ENCODE peak calls at places on chromosomes 4 and X, in five cellular contexts. I is HepG2, S is GM12878, E is K562, W is H1. U is an unnamed sample.

GRCh38 chrX:28189011-28189410 is 207.8 kb upstream of the DCAF8L1 start:
- DNase-seq in I (no peak), E (no peak), S (no peak), W (no peak), U (no peak)

GRCh38 chrX:74458738-74459137 is 37.4 kb downstream of the SLC16A2 start:
- DNase-seq in W (no peak), S (no peak), I (no peak), E (no peak), U (no peak)

GRCh38 chrX:151098996-151099395 is 77.4 kb upstream of the GPR50 start:
- DNase-seq in S (no peak), I (no peak), W (no peak), E (peak), U (no peak)

GRCh38 chrX:65595460-65595876 is 60.9 kb upstream of the LAS1L start:
- DNase-seq in E (peak), I (peak), W (peak), S (peak), U (peak)

GRCh38 chr4:68359508-68359907 is 9.6 kb upstream of the YTHDC1 start:
- DNase-seq in I (no peak), S (no peak), E (no peak), W (no peak), U (no peak)

GRCh38 chr4:151553874-151554273 is 144.9 kb downstream of the FHIP1A start:
- DNase-seq in W (no peak), E (no peak), I (no peak), S (no peak), U (no peak)

GRCh38 chr4:52660643-52661042 is 1.5 kb upstream of the USP46 start:
- DNase-seq in I (no peak), W (no peak), S (no peak), E (no peak), U (no peak)

GRCh38 chr4:144355809-144356757 is 215.6 kb upstream of the GYPA start:
- DNase-seq in I (peak), W (no peak), S (peak), E (no peak), U (peak)

GRCh38 chr4:118974758-118975157 is 86.1 kb downstream of the SYNPO2 start:
- DNase-seq in W (no peak), E (no peak), I (no peak), S (no peak), U (no peak)

GRCh38 chr4:184344899-184345572 is 127.4 kb upstream of the ENPP6 start:
- DNase-seq in W (no peak), I (no peak), S (no peak), E (no peak), U (no peak)

GRCh38 chr4:143384381-143384994 is 47.8 kb downstream of the GAB1 start:
- DNase-seq in I (no peak), S (no peak), W (no peak), E (no peak), U (no peak)

GRCh38 chr4:8279321-8280157 is 10.0 kb downstream of the HTRA3 start:
- DNase-seq in S (no peak), I (no peak), E (no peak), W (no peak), U (no peak)

GRCh38 chrX:53684415-53685192 is 1.9 kb downstream of the HUWE1 start:
- DNase-seq in I (no peak), S (no peak), W (no peak), E (no peak), U (peak)

DNA sequence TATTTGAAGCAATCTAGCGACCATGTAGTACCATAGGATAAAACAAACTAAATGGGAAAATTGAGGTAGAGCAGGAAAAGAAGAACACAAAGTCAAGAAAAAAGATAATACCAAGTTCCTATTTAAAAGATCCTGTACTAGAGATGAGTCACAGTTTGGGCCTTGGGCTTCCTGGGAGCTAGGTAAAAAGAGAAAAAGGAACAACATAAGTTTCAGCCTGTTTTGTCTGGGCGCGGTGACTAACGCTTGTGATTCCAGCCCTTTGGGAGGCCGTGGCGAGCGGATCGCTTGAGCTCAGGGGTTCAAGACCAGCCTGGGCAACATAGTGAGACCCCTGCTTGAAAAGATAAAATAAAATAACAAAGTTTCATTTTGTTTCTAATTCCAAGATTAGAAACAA is 14.0 kb upstream of the TMEM156 start:
- DNase-seq in E (no peak), S (no peak), I (peak), W (no peak), U (no peak)
- TF ChIP-seq ATF3 in E (peak), S (no peak), I (no peak), W (no peak), U (no peak)

DNA sequence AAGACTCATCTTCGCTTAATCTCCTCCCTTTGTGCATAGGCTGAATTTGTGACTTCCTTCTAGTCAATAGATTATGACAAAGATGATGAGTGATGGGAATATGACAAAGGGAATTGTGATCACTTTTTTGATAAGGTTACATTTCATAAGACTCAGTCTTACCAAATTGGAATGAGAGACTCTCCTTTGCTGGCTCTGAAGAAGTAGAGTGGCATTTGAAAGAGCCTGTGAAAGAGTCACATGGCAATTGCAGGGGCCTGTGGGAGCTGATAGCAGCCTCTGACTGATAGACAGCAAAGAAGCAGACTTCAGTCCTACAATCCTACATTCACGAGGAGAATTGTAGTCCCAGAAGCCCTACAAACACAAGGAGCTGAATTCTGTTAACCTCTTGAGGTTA is 44.9 kb upstream of the ADAMTS3 start:
- DNase-seq in W (no peak), I (no peak), S (no peak), E (no peak), U (no peak)
- TF ChIP-seq CREB1 in W (no peak), I (no peak), S (no peak), E (no peak), U (no peak)

DNA sequence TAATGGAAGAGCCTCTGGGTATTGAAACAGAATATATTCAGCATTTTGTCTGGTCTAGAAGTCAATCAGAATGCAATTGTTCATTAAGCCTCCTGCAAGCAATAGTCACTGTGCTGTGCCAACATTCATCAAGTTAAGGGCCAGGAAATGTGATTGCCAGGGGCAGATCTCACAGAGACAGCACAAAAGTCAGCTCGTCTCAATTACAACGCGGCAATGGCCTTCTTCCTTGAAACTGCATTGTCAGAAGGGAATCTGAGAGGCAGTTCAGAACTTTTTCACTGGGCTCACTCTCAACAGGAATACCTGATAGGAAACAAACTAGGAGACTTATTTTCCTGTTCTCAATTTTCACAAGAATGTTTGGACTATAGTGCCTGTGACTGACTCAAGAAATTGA is 131.1 kb upstream of the NR3C2 start:
- DNase-seq in E (no peak), W (no peak), S (no peak), I (no peak), U (no peak)
- TF ChIP-seq MAX in E (no peak), W (no peak), S (no peak), I (no peak), U (no peak)

DNA sequence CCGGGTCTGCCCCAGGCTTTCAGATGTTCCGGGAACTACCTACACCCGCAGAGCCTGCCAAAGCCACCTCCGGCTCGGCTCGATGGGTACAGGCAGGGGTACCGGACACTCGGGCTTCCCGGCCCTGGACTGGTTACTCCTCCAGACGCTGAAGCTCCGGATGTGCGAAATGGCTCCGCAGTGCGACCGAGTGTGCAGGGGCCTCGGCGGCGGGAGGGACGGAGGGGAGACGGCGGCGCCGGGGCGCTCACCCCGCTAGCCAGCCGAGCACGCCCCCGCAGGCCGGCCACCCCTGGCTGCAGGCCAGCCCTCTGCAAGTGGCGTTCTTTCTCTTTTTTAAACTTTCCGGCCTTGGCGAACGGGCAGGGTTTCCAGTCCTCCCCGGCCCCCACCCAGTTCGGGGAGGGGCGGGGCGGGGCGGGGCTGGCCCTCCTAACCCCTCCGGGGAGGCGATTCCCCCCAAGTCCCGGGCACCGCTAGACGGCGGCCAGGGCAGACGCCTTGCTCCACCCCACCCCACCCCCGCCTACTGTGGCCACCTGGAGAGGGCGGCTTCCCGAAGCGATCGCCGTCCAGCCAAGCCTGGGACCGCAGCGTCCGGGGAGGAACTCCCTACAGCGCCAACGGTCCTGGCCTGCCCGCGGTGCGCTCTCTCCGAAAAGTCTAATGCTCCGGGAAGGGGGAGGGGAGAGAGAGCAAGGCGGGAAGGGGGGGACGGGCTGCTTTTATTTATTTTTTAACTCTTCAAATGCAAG is 7.5 kb downstream of the BCOR start:
- DNase-seq in I (no peak), S (no peak), W (peak), E (peak), U (no peak)
- TF ChIP-seq ATF3 in I (no peak), S (no peak), W (no peak), E (no peak), U (no peak)

GRCh38 chr4:17490575-17491059 is 21.3 kb downstream of the QDPR start:
- DNase-seq in S (no peak), W (no peak), E (no peak), I (peak), U (no peak)
- TF ChIP-seq CREB1 in S (no peak), W (no peak), E (no peak), I (peak), U (no peak)

GRCh38 chr4:29113960-29114359 is 1606.2 kb upstream of the PCDH7 start:
- DNase-seq in W (no peak), E (no peak), I (no peak), S (no peak), U (no peak)
- TF ChIP-seq MAX in W (no peak), E (no peak), I (no peak), S (no peak), U (no peak)

GRCh38 chr4:6183740-6184139 is 16.6 kb downstream of the JAKMIP1 start:
- DNase-seq in W (no peak), I (no peak), S (peak), E (no peak), U (no peak)

GRCh38 chr4:6179362-6179761 is 21.0 kb downstream of the JAKMIP1 start:
- DNase-seq in I (no peak), W (no peak), S (no peak), E (no peak), U (no peak)

GRCh38 chr4:6178757-6179156 is 21.6 kb downstream of the JAKMIP1 start:
- DNase-seq in I (no peak), E (no peak), W (no peak), S (no peak), U (no peak)

GRCh38 chr4:6182390-6183280 is 17.7 kb downstream of the JAKMIP1 start:
- DNase-seq in W (no peak), I (no peak), E (no peak), S (no peak), U (no peak)

DNA sequence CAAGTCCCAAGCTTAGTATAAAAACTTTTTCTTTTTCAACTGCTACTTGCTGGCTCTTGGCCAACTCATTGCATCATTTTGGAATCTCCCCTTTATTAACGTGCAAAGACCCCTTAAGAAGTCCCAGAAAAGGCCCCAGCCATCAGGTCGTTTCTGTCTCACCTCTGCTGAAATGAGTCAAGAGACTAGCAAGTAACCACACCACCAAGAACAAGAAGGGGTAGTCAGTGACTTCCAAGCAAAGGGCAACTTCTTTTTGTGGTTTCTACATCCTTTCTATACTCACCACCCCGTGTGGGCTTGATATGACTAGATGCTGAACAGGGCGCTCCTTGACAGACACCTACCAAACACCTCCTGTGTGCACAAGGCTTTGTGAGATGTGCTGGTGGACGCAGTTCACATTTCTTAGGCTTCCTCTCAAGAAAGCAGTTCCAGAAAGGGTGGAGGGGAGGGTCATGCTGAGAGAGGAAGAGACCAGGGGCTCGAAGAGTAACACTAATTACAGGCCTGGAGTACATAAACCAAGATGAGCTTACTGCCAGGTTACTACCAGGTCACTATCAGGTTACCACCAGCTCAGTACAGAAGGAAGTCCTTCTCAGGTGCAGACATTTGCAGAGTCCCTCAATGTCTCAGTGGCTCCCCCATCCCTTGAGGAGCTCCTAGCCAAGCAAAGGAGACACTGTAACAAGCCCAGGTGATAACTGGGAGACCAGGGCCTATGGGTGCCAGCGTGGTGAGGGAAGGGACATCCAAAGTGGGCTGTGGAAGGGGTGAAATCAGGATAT is 19.3 kb downstream of the JAKMIP1 start:
- DNase-seq in E (no peak), S (peak), W (no peak), I (no peak), U (no peak)
- TF ChIP-seq ATF3 in E (no peak), S (no peak), W (no peak), I (no peak), U (no peak)

DNA sequence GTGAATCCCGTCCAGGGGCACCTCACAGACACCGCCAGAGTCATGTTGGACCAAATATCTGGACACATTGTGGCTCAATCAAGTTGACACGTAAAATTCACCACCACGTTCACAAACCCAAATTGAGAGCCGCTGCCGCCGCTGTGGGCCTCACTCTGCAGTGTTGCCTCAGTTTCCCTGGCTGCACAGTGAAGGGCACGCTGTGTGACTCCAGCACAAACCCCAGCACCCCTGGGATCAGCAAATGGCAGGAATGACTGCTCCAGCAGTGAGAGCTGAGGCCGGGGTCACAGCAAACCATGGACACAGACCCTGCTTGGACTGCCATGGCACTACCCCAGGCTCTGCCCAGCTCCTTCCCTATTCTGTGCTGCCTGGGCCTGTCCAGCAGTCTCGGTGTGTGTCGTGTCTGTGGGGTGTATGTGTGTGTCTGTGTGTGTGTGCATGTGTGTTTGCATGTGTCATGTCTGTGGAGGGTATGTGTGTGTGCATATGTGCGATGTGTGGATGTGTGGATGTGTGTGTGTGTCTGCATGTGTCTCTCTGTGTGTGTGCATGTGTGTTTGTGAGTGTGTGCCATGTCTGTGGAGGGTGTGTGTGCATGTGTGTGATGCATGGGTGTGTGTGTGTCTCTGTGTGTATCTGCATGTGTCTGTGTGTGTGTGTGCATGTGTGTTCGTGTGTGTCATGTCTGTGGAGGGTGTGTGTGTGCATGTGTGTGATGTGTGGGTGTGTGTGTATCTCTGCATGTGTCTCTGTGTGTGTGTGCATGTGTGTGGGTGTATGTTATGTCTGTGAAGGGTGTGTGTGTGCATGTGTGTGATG is 52.2 kb upstream of the ADRA2C start:
- DNase-seq in I (no peak), E (no peak), W (no peak), S (no peak), U (no peak)
- TF ChIP-seq CREB1 in I (no peak), E (no peak), W (no peak), S (no peak), U (no peak)

DNA sequence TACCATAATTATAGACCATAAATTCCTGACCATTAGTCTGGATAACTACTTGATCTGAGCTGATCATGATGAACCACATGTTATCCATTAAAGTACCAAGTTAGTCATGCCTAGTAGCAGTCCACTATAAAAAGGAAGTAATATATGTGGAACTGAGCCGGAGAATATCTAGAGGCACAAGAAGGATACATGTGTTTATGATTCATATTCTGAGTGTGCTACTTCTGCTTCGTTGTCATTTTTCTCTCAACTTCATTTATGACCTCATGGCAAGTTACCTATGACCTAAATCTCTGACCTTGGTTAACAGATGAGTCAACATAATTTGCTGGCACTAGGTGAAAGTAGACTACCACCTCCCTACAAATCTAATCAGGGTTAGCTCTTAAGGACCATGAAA is 56.5 kb upstream of the ANKRD17 start:
- DNase-seq in I (no peak), S (no peak), W (no peak), E (no peak), U (no peak)
- TF ChIP-seq MAX in I (no peak), S (no peak), W (no peak), E (no peak), U (no peak)